ENCODE peak calls at places on chromosomes 3 and 15, in ten cellular contexts. S, V, L, W, E, T, Z, B, H and J are unnamed samples.

GRCh38 chr3:191721390-191721801 is 260.4 kb downstream of the PYDC2 start:
- DNase-seq in S (no peak), V (no peak), L (no peak), W (no peak), E (no peak), T (no peak), Z (no peak), B (no peak), H (no peak), J (no peak)

GRCh38 chr3:11238880-11239279 is 33.3 kb upstream of the ATG7 start:
- DNase-seq in S (no peak), V (no peak), L (no peak), W (no peak), E (no peak), T (no peak), Z (peak; percentile 87), B (peak; percentile 19), H (no peak), J (no peak)

GRCh38 chr3:132090921-132091320 is 56.1 kb upstream of the CPNE4 start:
- DNase-seq in S (no peak), V (no peak), L (no peak), W (no peak), E (no peak), T (no peak), Z (no peak), B (no peak), H (no peak), J (no peak)

GRCh38 chr3:184596886-184597575 is 35.4 kb downstream of the EPHB3 start:
- DNase-seq in S (no peak), V (no peak), L (no peak), W (no peak), E (no peak), T (no peak), Z (no peak), B (no peak), H (no peak), J (no peak)

GRCh38 chr3:16174389-16174788 is at the start of gene GALNT15:
- DNase-seq in S (no peak), V (no peak), L (no peak), W (peak; percentile 34), E (peak; percentile 52), T (no peak), Z (peak; percentile 68), B (no peak), H (no peak), J (no peak)

GRCh38 chr15:29135266-29135665 is 134.4 kb downstream of the NSMCE3 start:
- DNase-seq in S (no peak), V (no peak), L (no peak), W (no peak), E (no peak), T (no peak), Z (no peak), B (no peak), H (no peak), J (no peak)

GRCh38 chr3:53242155-53242554 is 13.7 kb downstream of the TKT start:
- DNase-seq in S (no peak), V (no peak), L (no peak), W (no peak), E (no peak), T (no peak), Z (no peak), B (no peak), H (no peak), J (no peak)

GRCh38 chr3:69410301-69410700 is 24.4 kb upstream of the FRMD4B start:
- DNase-seq in S (peak; percentile 78), V (peak; percentile 69), L (peak; percentile 20), W (no peak), E (peak; percentile 56), T (no peak), Z (peak; percentile 69), B (peak; percentile 64), H (peak; percentile 7), J (peak; percentile 70)

GRCh38 chr15:72593838-72594237 is 60.7 kb upstream of the GOLGA6B start:
- DNase-seq in S (no peak), V (no peak), L (no peak), W (no peak), E (no peak), T (no peak), Z (no peak), B (no peak), H (no peak), J (no peak)

GRCh38 chr3:143847787-143848631 is at the start of gene SLC9A9:
- DNase-seq in S (no peak), V (no peak), L (peak; percentile 11), W (peak; percentile 28), E (peak; percentile 32), T (no peak), Z (peak; percentile 59), B (peak; percentile 27), H (peak; percentile 26), J (peak; percentile 8)

GRCh38 chr15:78880242-78880533 is 7.5 kb downstream of the MORF4L1 start:
- DNase-seq in S (no peak), V (no peak), L (no peak), W (no peak), E (no peak), T (no peak), Z (peak; percentile 45), B (no peak), H (no peak), J (no peak)

GRCh38 chr15:88220443-88221186 is 35.9 kb downstream of the NTRK3 start:
- DNase-seq in S (no peak), V (no peak), L (no peak), W (no peak), E (no peak), T (no peak), Z (no peak), B (no peak), H (no peak), J (no peak)

GRCh38 chr3:187507905-187508304 is 139.7 kb downstream of the RTP4 start:
- DNase-seq in S (peak; percentile 28), V (no peak), L (no peak), W (no peak), E (no peak), T (no peak), Z (peak; percentile 91), B (no peak), H (no peak), J (no peak)